ENCODE peak calls at places on chromosome 21, in nine cellular contexts. A, U, M, Q, B, C, H, S and X are unnamed samples.

GRCh38 chr21:17454315-17455027 is 58.4 kb upstream of the CXADR start:
- DNase-seq in H (peak), S (peak), B (peak), C (peak), A (peak), Q (peak), M (no peak), U (peak), X (peak)

GRCh38 chr21:31903896-31904295 is 31.1 kb downstream of the HUNK start:
- DNase-seq in S (no peak), A (no peak), U (no peak), H (no peak), B (no peak), M (no peak), C (no peak), Q (no peak), X (no peak)

GRCh38 chr21:40386301-40386911 is 460.6 kb downstream of the DSCAM start:
- DNase-seq in Q (peak), H (peak), A (peak), U (no peak), S (peak), M (no peak), B (peak), C (no peak), X (peak)

GRCh38 chr21:41680444-41681335 is 86.2 kb downstream of the RIPK4 start:
- DNase-seq in H (peak), C (no peak), B (no peak), A (no peak), U (no peak), S (no peak), M (no peak), Q (no peak), X (no peak)

GRCh38 chr21:29313662-29314408 is 15.1 kb downstream of the BACH1 start:
- DNase-seq in B (no peak), Q (no peak), M (no peak), H (no peak), A (no peak), S (no peak), C (no peak), U (no peak), X (no peak)

GRCh38 chr21:40331804-40332203 is 464.6 kb downstream of the PCP4 start:
- DNase-seq in M (no peak), C (no peak), A (no peak), S (no peak), U (no peak), B (no peak), H (no peak), Q (no peak), X (no peak)

GRCh38 chr21:28754127-28754611 is 238.5 kb downstream of the LTN1 start:
- DNase-seq in H (no peak), A (no peak), U (no peak), Q (no peak), S (no peak), B (no peak), C (no peak), M (no peak), X (no peak)

GRCh38 chr21:41750532-41751151 is 16.2 kb downstream of the RIPK4 start:
- DNase-seq in M (no peak), U (peak), H (no peak), B (no peak), A (no peak), S (no peak), Q (no peak), C (no peak), X (no peak)

GRCh38 chr21:38831526-38832467 is 26.1 kb downstream of the ETS2 start:
- DNase-seq in M (peak), Q (no peak), C (peak), U (peak), S (no peak), A (no peak), H (peak), B (no peak), X (peak)

GRCh38 chr21:27017251-27017650 is 50.4 kb upstream of the ADAMTS5 start:
- DNase-seq in M (no peak), A (no peak), U (no peak), Q (no peak), S (no peak), C (no peak), H (no peak), B (no peak), X (no peak)

GRCh38 chr21:29145354-29145782 is 14.9 kb downstream of the MAP3K7CL start:
- DNase-seq in B (no peak), H (peak), C (no peak), Q (no peak), S (no peak), A (no peak), U (peak), M (no peak), X (no peak)

GRCh38 chr21:33007747-33008146 is 18.0 kb upstream of the OLIG2 start:
- DNase-seq in S (no peak), Q (no peak), A (no peak), M (no peak), B (no peak), C (no peak), H (no peak), U (no peak), X (peak)

GRCh38 chr21:42229676-42230075 is 10.7 kb downstream of the ABCG1 start:
- DNase-seq in C (no peak), U (no peak), S (no peak), A (no peak), Q (no peak), B (no peak), H (no peak), M (no peak), X (no peak)

GRCh38 chr21:39616373-39616772 is 3.6 kb downstream of the B3GALT5 start:
- DNase-seq in C (no peak), H (no peak), Q (no peak), U (no peak), A (no peak), M (no peak), S (no peak), B (no peak), X (no peak)

GRCh38 chr21:39588884-39589283 is 23.9 kb upstream of the B3GALT5 start:
- DNase-seq in A (no peak), U (no peak), C (no peak), Q (no peak), H (no peak), M (no peak), S (no peak), B (no peak), X (no peak)

GRCh38 chr21:40245021-40245420 is 377.8 kb downstream of the PCP4 start:
- DNase-seq in A (no peak), H (no peak), S (no peak), U (no peak), Q (no peak), M (no peak), C (no peak), B (no peak), X (no peak)

GRCh38 chr21:33075128-33075527 is 5.2 kb downstream of the OLIG1 start:
- DNase-seq in A (no peak), H (no peak), C (no peak), Q (no peak), B (no peak), S (no peak), U (no peak), M (no peak), X (no peak)

GRCh38 chr21:42237577-42237976 is 18.6 kb downstream of the ABCG1 start:
- DNase-seq in B (no peak), U (no peak), M (no peak), H (no peak), S (no peak), Q (no peak), A (no peak), C (no peak), X (no peak)

GRCh38 chr21:28952686-28953085 is 40.0 kb downstream of the LTN1 start:
- DNase-seq in U (no peak), A (no peak), B (no peak), H (no peak), S (no peak), Q (no peak), C (no peak), M (no peak), X (no peak)

GRCh38 chr21:40373760-40374159 is 473.2 kb downstream of the DSCAM start:
- DNase-seq in B (no peak), Q (no peak), M (no peak), U (no peak), A (no peak), S (no peak), C (no peak), H (no peak), X (no peak)

GRCh38 chr21:22490044-22490443 is 1491.8 kb downstream of the NCAM2 start:
- DNase-seq in C (no peak), U (no peak), S (no peak), H (no peak), Q (no peak), M (no peak), B (no peak), A (no peak), X (no peak)

GRCh38 chr21:28489197-28489596 is 503.5 kb downstream of the LTN1 start:
- DNase-seq in U (no peak), M (no peak), H (no peak), A (no peak), B (no peak), C (no peak), Q (no peak), S (no peak), X (no peak)

GRCh38 chr21:31961704-31962103 is 88.9 kb downstream of the HUNK start:
- DNase-seq in S (no peak), H (no peak), U (no peak), B (no peak), Q (no peak), C (no peak), M (no peak), A (no peak), X (no peak)

GRCh38 chr21:32001390-32001789 is 128.6 kb downstream of the HUNK start:
- DNase-seq in Q (no peak), M (no peak), S (no peak), B (no peak), H (no peak), U (peak), C (no peak), A (no peak), X (no peak)

GRCh38 chr21:36509966-36510742 is 30.2 kb upstream of the CLDN14 start:
- DNase-seq in M (no peak), B (no peak), U (no peak), H (no peak), Q (no peak), A (no peak), S (no peak), C (no peak), X (no peak)

GRCh38 chr21:41808846-41809245 is 42.0 kb upstream of the RIPK4 start:
- DNase-seq in Q (no peak), C (no peak), M (no peak), A (no peak), B (no peak), U (no peak), H (no peak), S (no peak), X (no peak)

GRCh38 chr21:41369105-41369914 is 7.5 kb downstream of the MX2 start:
- DNase-seq in C (no peak), S (peak), M (peak), B (no peak), U (peak), A (no peak), H (no peak), Q (peak), X (peak)

GRCh38 chr21:38918629-38919346 is 113.1 kb downstream of the ETS2 start:
- DNase-seq in S (no peak), U (peak), C (no peak), M (no peak), B (no peak), Q (no peak), A (no peak), H (no peak), X (no peak)

GRCh38 chr21:42218836-42219605 is at the start of gene ABCG1:
- DNase-seq in A (peak), H (no peak), S (peak), U (no peak), B (no peak), M (no peak), Q (peak), C (no peak), X (no peak)

GRCh38 chr21:41820384-41821080 is 53.7 kb upstream of the RIPK4 start:
- DNase-seq in A (no peak), Q (no peak), M (no peak), S (no peak), U (no peak), C (no peak), B (no peak), H (no peak), X (no peak)

GRCh38 chr21:23949493-23949892 is 1657.8 kb downstream of the MRPL39 start:
- DNase-seq in S (no peak), U (no peak), B (no peak), Q (no peak), C (no peak), A (no peak), M (no peak), H (no peak), X (no peak)

GRCh38 chr21:41809891-41810596 is 43.2 kb upstream of the RIPK4 start:
- DNase-seq in Q (no peak), M (no peak), S (no peak), H (no peak), U (no peak), C (no peak), B (no peak), A (no peak), X (no peak)

DNA sequence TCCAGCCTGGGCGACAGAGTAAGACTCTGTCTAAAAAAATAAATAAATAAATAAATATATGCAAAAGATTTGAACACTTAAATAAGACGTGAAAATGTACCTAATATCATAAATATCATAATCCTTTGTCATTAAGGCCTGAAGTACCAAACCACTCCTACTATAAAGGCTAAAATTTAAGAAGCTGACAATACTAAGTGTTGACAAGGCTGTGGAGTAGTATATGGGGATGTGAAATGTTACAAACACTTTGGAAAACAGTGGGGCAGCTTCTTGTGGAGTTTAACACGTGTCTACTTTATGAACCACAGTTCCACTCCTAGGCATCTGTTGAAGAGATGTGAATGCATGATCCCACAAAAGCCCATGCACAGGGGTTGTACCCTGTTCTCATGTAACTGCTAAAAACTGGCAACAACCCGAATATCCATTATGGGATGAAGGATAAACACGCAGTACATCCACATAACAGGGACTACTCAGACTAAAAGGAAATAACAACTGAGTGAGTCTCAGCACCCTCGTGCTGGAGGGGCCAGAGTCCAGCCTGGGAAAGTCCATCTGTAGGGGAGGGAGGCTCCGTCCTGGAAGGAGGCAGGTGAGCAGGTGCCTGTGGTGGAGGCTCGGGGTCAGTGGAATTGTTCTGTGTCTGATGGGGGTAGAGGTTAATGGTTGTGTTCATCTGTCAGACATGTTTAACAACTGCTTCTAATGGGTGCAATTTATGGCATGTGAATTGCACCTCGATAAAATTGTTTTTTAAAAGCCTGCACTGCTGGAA is 6.7 kb upstream of the SLC19A1 start:
- DNase-seq in M (no peak), Q (no peak), C (no peak), B (no peak), H (no peak), U (no peak), S (no peak), A (no peak), X (no peak)
- TF ChIP-seq MAX in M (no peak), Q (no peak), C (no peak), B (no peak), H (no peak), U (peak), S (no peak), A (no peak), X (no peak)

DNA sequence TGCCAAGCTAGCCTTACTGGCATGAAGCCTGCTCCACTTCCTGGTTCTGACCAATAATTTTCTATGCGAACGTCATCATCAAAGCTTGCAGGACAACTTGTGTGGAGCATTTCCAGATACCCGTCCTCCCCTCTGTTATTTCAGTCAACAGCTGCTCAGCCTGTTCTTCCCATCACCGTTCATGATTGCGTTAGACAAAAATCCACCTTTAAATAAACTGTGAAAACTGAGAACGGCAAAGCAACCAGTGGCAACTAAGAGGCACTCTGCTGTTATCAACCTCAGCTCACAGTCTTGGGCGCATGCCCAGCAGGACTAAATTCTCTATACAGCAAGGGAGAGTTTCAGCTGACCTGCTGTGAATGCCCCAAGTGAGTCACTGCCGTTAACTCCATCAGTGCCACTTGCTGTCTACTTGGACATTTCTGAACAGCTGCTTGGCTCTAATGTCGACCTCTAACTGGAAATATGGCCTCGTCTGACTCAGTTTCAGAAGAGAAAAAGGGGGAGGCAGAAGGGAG is 207.4 kb upstream of the RUNX1 start:
- DNase-seq in S (peak), M (no peak), H (peak), B (no peak), Q (no peak), U (peak), A (no peak), C (peak), X (no peak)
- TF ChIP-seq MAX in S (peak), M (no peak), H (no peak), B (no peak), Q (no peak), U (no peak), A (no peak), C (peak), X (no peak)

DNA sequence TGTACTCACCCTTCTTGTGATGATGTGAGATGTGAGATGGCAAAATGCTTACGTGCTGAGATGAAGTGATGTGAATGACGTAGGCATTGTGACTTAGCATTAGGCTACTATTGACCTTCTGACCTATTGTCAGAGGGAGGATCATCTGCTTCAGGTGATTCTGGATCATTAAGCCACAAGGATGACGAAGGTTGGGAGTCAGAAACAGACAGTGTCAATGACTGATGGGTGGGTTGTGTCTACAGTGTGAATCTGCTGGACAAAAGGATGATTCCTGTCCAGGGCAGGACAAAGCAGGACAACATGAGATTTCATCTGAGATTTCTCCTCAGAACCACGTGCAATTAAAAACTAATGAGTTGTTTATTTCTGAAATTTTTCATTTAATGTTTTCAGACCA is 129.0 kb downstream of the GABPA start:
- DNase-seq in A (no peak), S (no peak), B (no peak), H (no peak), C (no peak), U (no peak), M (no peak), Q (no peak), X (no peak)
- TF ChIP-seq MAX in A (no peak), S (no peak), B (no peak), H (no peak), C (no peak), U (no peak), M (no peak), Q (no peak), X (no peak)

DNA sequence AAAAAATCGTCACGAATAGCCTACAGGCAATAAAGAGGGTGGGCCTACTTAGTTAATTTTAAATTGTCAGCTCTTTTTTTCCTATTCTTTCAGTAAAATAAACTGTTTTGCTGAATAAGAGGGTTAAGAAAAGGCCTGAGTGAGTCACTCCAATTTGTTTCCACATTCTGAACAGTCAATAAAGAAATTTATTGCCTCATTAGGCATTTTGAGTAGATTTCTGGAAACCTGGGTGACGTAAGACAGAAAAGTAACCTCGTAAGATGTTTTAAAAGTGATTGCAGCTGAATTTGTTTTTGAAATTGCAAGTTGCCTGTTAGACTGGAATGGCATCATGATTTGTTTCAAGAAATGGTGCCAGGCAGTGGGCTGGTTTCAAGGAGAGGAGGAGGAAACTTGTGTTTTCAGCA is 439.3 kb downstream of the USP25 start:
- DNase-seq in M (no peak), Q (no peak), U (no peak), C (no peak), B (no peak), H (no peak), A (no peak), S (no peak), X (no peak)
- TF ChIP-seq MAX in M (no peak), Q (no peak), U (no peak), C (no peak), B (no peak), H (no peak), A (no peak), S (no peak), X (no peak)

DNA sequence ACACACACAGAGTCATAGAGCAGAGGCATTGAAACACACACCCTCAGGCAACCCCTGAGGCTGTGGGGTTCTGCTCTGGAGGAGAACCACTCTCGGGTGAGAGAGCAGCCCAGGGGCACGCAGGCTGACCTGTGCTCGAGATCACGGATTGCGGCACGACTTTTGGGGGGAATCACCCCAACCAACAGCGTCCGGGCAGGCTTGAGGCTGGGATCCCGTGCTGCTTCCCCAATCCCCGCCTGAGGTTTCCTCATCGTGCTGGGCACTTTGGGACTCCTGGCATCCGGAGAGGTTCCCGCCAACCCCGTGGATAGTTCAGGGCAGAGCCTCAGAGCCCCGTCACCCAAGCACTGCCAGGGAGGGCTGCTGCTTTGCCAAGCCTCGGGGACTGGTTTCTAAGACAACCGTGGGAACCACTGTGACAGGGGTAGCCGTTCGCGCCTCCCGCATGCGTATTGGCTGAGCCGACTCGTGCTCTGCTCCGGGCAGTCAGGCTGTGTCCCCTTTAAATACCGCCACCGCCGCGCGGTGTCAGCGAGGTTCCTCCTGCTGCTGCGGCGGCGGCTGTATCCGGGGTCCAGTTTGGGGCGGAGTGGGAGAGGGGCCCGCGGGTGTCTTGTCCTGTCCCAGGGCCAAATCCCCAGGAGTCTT is 682.2 kb upstream of the TPTE start:
- DNase-seq in C (no peak), S (peak), M (no peak), U (no peak), A (peak), H (no peak), Q (no peak), B (no peak), X (peak)
- TF ChIP-seq MAX in C (no peak), S (peak), M (no peak), U (no peak), A (peak), H (no peak), Q (no peak), B (no peak), X (no peak)

GRCh38 chr21:37665230-37666024 is 250.8 kb downstream of the KCNJ6 start:
- DNase-seq in H (no peak), S (no peak), U (no peak), B (no peak), C (no peak), A (no peak), M (no peak), Q (no peak), X (no peak)
- TF ChIP-seq MAX in H (no peak), S (no peak), U (no peak), B (no peak), C (no peak), A (no peak), M (no peak), Q (no peak), X (no peak)

GRCh38 chr21:43297411-43297981 is 128.7 kb downstream of the CRYAA start:
- DNase-seq in B (no peak), S (no peak), C (no peak), H (no peak), A (no peak), M (no peak), Q (no peak), U (no peak), X (no peak)
- TF ChIP-seq MAX in B (no peak), S (no peak), C (no peak), H (no peak), A (no peak), M (no peak), Q (no peak), U (peak), X (no peak)

GRCh38 chr21:34580181-34580700 is 34.7 kb downstream of the RCAN1 start:
- DNase-seq in M (no peak), C (no peak), H (no peak), U (no peak), S (no peak), B (no peak), A (no peak), Q (no peak), X (no peak)
- TF ChIP-seq MAX in M (no peak), C (no peak), H (no peak), U (no peak), S (no peak), B (no peak), A (no peak), Q (no peak), X (no peak)